ENCODE peak calls at places on chromosomes 16 and 17, in six cellular contexts. G, M, P, W, T and J are unnamed samples.

GRCh38 chr17:61368049-61368831 is 31.4 kb upstream of the TBX2 start:
- DNase-seq in M (no peak), T (no peak), W (no peak), P (no peak), G (no peak), J (no peak)

GRCh38 chr17:47072881-47073280 is 93.8 kb upstream of the RPRML start:
- DNase-seq in P (no peak), T (peak; percentile 50), M (no peak), G (no peak), W (peak; percentile 82), J (no peak)

GRCh38 chr17:49101054-49101534 is 31.5 kb upstream of the B4GALNT2 start:
- DNase-seq in G (peak; percentile 74), W (peak; percentile 60), T (peak; percentile 70), P (no peak), M (no peak), J (peak; percentile 57)

GRCh38 chr17:56425483-56425882 is 168.0 kb upstream of the NOG start:
- DNase-seq in T (no peak), W (no peak), P (no peak), M (no peak), G (no peak), J (no peak)

GRCh38 chr17:40097931-40098845 is 2.2 kb downstream of the NR1D1 start:
- DNase-seq in W (peak; percentile 56), G (no peak), P (no peak), M (peak; percentile 87), T (peak; percentile 43), J (peak; percentile 63)

GRCh38 chr16:2148714-2149629 is 547 bp downstream of the RAB26 start:
- DNase-seq in M (peak; percentile 38), T (peak; percentile 52), P (peak; percentile 50), W (no peak), G (no peak), J (peak; percentile 47)

GRCh38 chr17:82933006-82933310 is 93.1 kb upstream of the ZNF750 start:
- DNase-seq in G (no peak), T (no peak), P (no peak), M (no peak), W (no peak), J (no peak)

GRCh38 chr16:11085025-11085485 is 140.7 kb downstream of the CLEC16A start:
- DNase-seq in M (no peak), G (no peak), P (no peak), W (no peak), T (no peak), J (no peak)

GRCh38 chr17:80919331-80920284 is 72.0 kb upstream of the CHMP6 start:
- DNase-seq in T (no peak), W (peak; percentile 18), G (no peak), M (no peak), P (no peak), J (no peak)

GRCh38 chr17:41835214-41835799 is 725 bp downstream of the NT5C3B start:
- DNase-seq in G (no peak), P (no peak), W (no peak), T (peak; percentile 37), M (no peak), J (peak; percentile 21)